ENCODE peak calls at places on chromosomes 11 and 22, in eight cellular contexts. One of them, this sample, is unnamed.
A peak's percentile ranks its signal among the peaks of the same experiment; 100 is the strongest.

GRCh38 chr11:111091341-111091740 is 154.2 kb upstream of the POU2AF2 start:
- DNase-seq in stimulated activated CD4-positive, alpha-beta T cell treated with anti-CD3 and anti-CD28 coated beads, Interleukin-4, amount 100 ng/mL, for 1 hour: no peak
- DNase-seq in cardiac muscle cell: no peak
- DNase-seq in GM12864: no peak
- DNase-seq in T-cell: no peak
- DNase-seq in GM23248: peak; percentile 2
- DNase-seq in NAMALWA: no peak
- DNase-seq in lower lobe of right lung: no peak
- DNase-seq in this sample: no peak

GRCh38 chr11:11822946-11823345 is 18.8 kb upstream of the USP47 start:
- DNase-seq in stimulated activated CD4-positive, alpha-beta T cell treated with anti-CD3 and anti-CD28 coated beads, Interleukin-4, amount 100 ng/mL, for 1 hour: no peak
- DNase-seq in cardiac muscle cell: no peak
- DNase-seq in GM12864: no peak
- DNase-seq in T-cell: no peak
- DNase-seq in GM23248: no peak
- DNase-seq in NAMALWA: no peak
- DNase-seq in lower lobe of right lung: no peak
- DNase-seq in this sample: no peak

GRCh38 chr11:62804310-62805043 is 763 bp downstream of the NXF1 start:
- DNase-seq in stimulated activated CD4-positive, alpha-beta T cell treated with anti-CD3 and anti-CD28 coated beads, Interleukin-4, amount 100 ng/mL, for 1 hour: no peak
- DNase-seq in cardiac muscle cell: no peak
- DNase-seq in GM12864: no peak
- DNase-seq in T-cell: no peak
- DNase-seq in GM23248: peak; percentile 74
- DNase-seq in NAMALWA: peak; percentile 27
- DNase-seq in lower lobe of right lung: peak; percentile 20
- DNase-seq in this sample: no peak

GRCh38 chr22:48489551-48490512 is 1337.8 kb downstream of the BRD1 start:
- DNase-seq in stimulated activated CD4-positive, alpha-beta T cell treated with anti-CD3 and anti-CD28 coated beads, Interleukin-4, amount 100 ng/mL, for 1 hour: no peak
- DNase-seq in cardiac muscle cell: peak; percentile 24
- DNase-seq in GM12864: no peak
- DNase-seq in T-cell: no peak
- DNase-seq in GM23248: peak; percentile 55
- DNase-seq in NAMALWA: no peak
- DNase-seq in lower lobe of right lung: no peak
- DNase-seq in this sample: no peak

GRCh38 chr22:20254975-20255946 is 12.9 kb downstream of the RTN4R start:
- DNase-seq in stimulated activated CD4-positive, alpha-beta T cell treated with anti-CD3 and anti-CD28 coated beads, Interleukin-4, amount 100 ng/mL, for 1 hour: no peak
- DNase-seq in cardiac muscle cell: no peak
- DNase-seq in GM12864: no peak
- DNase-seq in T-cell: no peak
- DNase-seq in GM23248: no peak
- DNase-seq in NAMALWA: no peak
- DNase-seq in lower lobe of right lung: no peak
- DNase-seq in this sample: no peak

GRCh38 chr11:2462986-2463765 is 18.4 kb downstream of the KCNQ1 start:
- DNase-seq in stimulated activated CD4-positive, alpha-beta T cell treated with anti-CD3 and anti-CD28 coated beads, Interleukin-4, amount 100 ng/mL, for 1 hour: no peak
- DNase-seq in cardiac muscle cell: no peak
- DNase-seq in GM12864: no peak
- DNase-seq in T-cell: no peak
- DNase-seq in GM23248: no peak
- DNase-seq in NAMALWA: peak; percentile 52
- DNase-seq in lower lobe of right lung: peak; percentile 87
- DNase-seq in this sample: no peak

GRCh38 chr22:31278643-31279326 is 13.5 kb downstream of the PIK3IP1 start:
- DNase-seq in stimulated activated CD4-positive, alpha-beta T cell treated with anti-CD3 and anti-CD28 coated beads, Interleukin-4, amount 100 ng/mL, for 1 hour: no peak
- DNase-seq in cardiac muscle cell: no peak
- DNase-seq in GM12864: no peak
- DNase-seq in T-cell: no peak
- DNase-seq in GM23248: no peak
- DNase-seq in NAMALWA: no peak
- DNase-seq in lower lobe of right lung: no peak
- DNase-seq in this sample: no peak

GRCh38 chr22:40400173-40400572 is 29.8 kb downstream of the SGSM3 start:
- DNase-seq in stimulated activated CD4-positive, alpha-beta T cell treated with anti-CD3 and anti-CD28 coated beads, Interleukin-4, amount 100 ng/mL, for 1 hour: no peak
- DNase-seq in cardiac muscle cell: no peak
- DNase-seq in GM12864: peak; percentile 78
- DNase-seq in T-cell: peak; percentile 39
- DNase-seq in GM23248: no peak
- DNase-seq in NAMALWA: peak; percentile 83
- DNase-seq in lower lobe of right lung: peak; percentile 84
- DNase-seq in this sample: peak; percentile 61

GRCh38 chr11:3121931-3122774 is 43.0 kb downstream of the OSBPL5 start:
- DNase-seq in stimulated activated CD4-positive, alpha-beta T cell treated with anti-CD3 and anti-CD28 coated beads, Interleukin-4, amount 100 ng/mL, for 1 hour: no peak
- DNase-seq in cardiac muscle cell: no peak
- DNase-seq in GM12864: no peak
- DNase-seq in T-cell: no peak
- DNase-seq in GM23248: no peak
- DNase-seq in NAMALWA: no peak
- DNase-seq in lower lobe of right lung: peak; percentile 46
- DNase-seq in this sample: no peak

GRCh38 chr11:105821366-105821765 is 200.7 kb downstream of the MSANTD4 start:
- DNase-seq in stimulated activated CD4-positive, alpha-beta T cell treated with anti-CD3 and anti-CD28 coated beads, Interleukin-4, amount 100 ng/mL, for 1 hour: no peak
- DNase-seq in cardiac muscle cell: no peak
- DNase-seq in GM12864: no peak
- DNase-seq in T-cell: no peak
- DNase-seq in GM23248: no peak
- DNase-seq in NAMALWA: no peak
- DNase-seq in lower lobe of right lung: no peak
- DNase-seq in this sample: no peak

GRCh38 chr11:59187587-59187986 is 15.7 kb downstream of the DTX4 start:
- DNase-seq in stimulated activated CD4-positive, alpha-beta T cell treated with anti-CD3 and anti-CD28 coated beads, Interleukin-4, amount 100 ng/mL, for 1 hour: no peak
- DNase-seq in cardiac muscle cell: no peak
- DNase-seq in GM12864: no peak
- DNase-seq in T-cell: no peak
- DNase-seq in GM23248: peak; percentile 52
- DNase-seq in NAMALWA: no peak
- DNase-seq in lower lobe of right lung: peak; percentile 72
- DNase-seq in this sample: no peak

GRCh38 chr11:67632175-67632981 is 2.6 kb upstream of the NUDT8 start:
- DNase-seq in stimulated activated CD4-positive, alpha-beta T cell treated with anti-CD3 and anti-CD28 coated beads, Interleukin-4, amount 100 ng/mL, for 1 hour: no peak
- DNase-seq in cardiac muscle cell: no peak
- DNase-seq in GM12864: no peak
- DNase-seq in T-cell: no peak
- DNase-seq in GM23248: no peak
- DNase-seq in NAMALWA: no peak
- DNase-seq in lower lobe of right lung: peak; percentile 50
- DNase-seq in this sample: no peak

GRCh38 chr11:118010738-118011461 is 24.7 kb downstream of the IL10RA start:
- DNase-seq in stimulated activated CD4-positive, alpha-beta T cell treated with anti-CD3 and anti-CD28 coated beads, Interleukin-4, amount 100 ng/mL, for 1 hour: no peak
- DNase-seq in cardiac muscle cell: no peak
- DNase-seq in GM12864: peak; percentile 82
- DNase-seq in T-cell: no peak
- DNase-seq in GM23248: no peak
- DNase-seq in NAMALWA: peak; percentile 91
- DNase-seq in lower lobe of right lung: peak; percentile 84
- DNase-seq in this sample: peak; percentile 90

GRCh38 chr11:31874631-31875191 is 63.6 kb upstream of the PAX6 start:
- DNase-seq in stimulated activated CD4-positive, alpha-beta T cell treated with anti-CD3 and anti-CD28 coated beads, Interleukin-4, amount 100 ng/mL, for 1 hour: no peak
- DNase-seq in cardiac muscle cell: no peak
- DNase-seq in GM12864: no peak
- DNase-seq in T-cell: no peak
- DNase-seq in GM23248: peak; percentile 6
- DNase-seq in NAMALWA: no peak
- DNase-seq in lower lobe of right lung: no peak
- DNase-seq in this sample: no peak

GRCh38 chr11:109641549-109641948 is 219.6 kb downstream of the C11orf87 start:
- DNase-seq in stimulated activated CD4-positive, alpha-beta T cell treated with anti-CD3 and anti-CD28 coated beads, Interleukin-4, amount 100 ng/mL, for 1 hour: no peak
- DNase-seq in cardiac muscle cell: peak; percentile 82
- DNase-seq in GM12864: no peak
- DNase-seq in T-cell: no peak
- DNase-seq in GM23248: peak; percentile 69
- DNase-seq in NAMALWA: no peak
- DNase-seq in lower lobe of right lung: no peak
- DNase-seq in this sample: no peak

GRCh38 chr11:73729594-73730206 is 31.2 kb downstream of the RAB6A start:
- DNase-seq in stimulated activated CD4-positive, alpha-beta T cell treated with anti-CD3 and anti-CD28 coated beads, Interleukin-4, amount 100 ng/mL, for 1 hour: no peak
- DNase-seq in cardiac muscle cell: peak; percentile 32
- DNase-seq in GM12864: no peak
- DNase-seq in T-cell: no peak
- DNase-seq in GM23248: peak; percentile 34
- DNase-seq in NAMALWA: peak; percentile 42
- DNase-seq in lower lobe of right lung: no peak
- DNase-seq in this sample: no peak

GRCh38 chr11:4467043-4467442 is 15.4 kb upstream of the OR52K1 start:
- DNase-seq in stimulated activated CD4-positive, alpha-beta T cell treated with anti-CD3 and anti-CD28 coated beads, Interleukin-4, amount 100 ng/mL, for 1 hour: no peak
- DNase-seq in cardiac muscle cell: no peak
- DNase-seq in GM12864: no peak
- DNase-seq in T-cell: no peak
- DNase-seq in GM23248: no peak
- DNase-seq in NAMALWA: no peak
- DNase-seq in lower lobe of right lung: no peak
- DNase-seq in this sample: no peak

GRCh38 chr11:102293873-102294601 is 23.2 kb upstream of the BIRC3 start:
- DNase-seq in stimulated activated CD4-positive, alpha-beta T cell treated with anti-CD3 and anti-CD28 coated beads, Interleukin-4, amount 100 ng/mL, for 1 hour: no peak
- DNase-seq in cardiac muscle cell: peak; percentile 40
- DNase-seq in GM12864: peak; percentile 73
- DNase-seq in T-cell: no peak
- DNase-seq in GM23248: peak; percentile 79
- DNase-seq in NAMALWA: peak; percentile 90
- DNase-seq in lower lobe of right lung: no peak
- DNase-seq in this sample: peak; percentile 64

This sample was measured in GM10248.